ENCODE peak calls at places on chromosomes 2 and 18, in seven cellular contexts. One of them, this sample, is unnamed.

GRCh38 chr2:176768185-176768584 is 444.4 kb upstream of the HNRNPA3 start:
- DNase-seq in NB4: no peak
- DNase-seq in fibroblast of the conjunctiva: no peak
- DNase-seq in WTC11: no peak
- DNase-seq in left ventricle myocardium inferior: no peak
- DNase-seq in retina: no peak
- DNase-seq in T-cell: no peak
- DNase-seq in this sample: no peak

GRCh38 chr2:3257166-3257565 is 120.5 kb downstream of the EIPR1 start:
- DNase-seq in NB4: no peak
- DNase-seq in fibroblast of the conjunctiva: no peak
- DNase-seq in WTC11: peak
- DNase-seq in left ventricle myocardium inferior: no peak
- DNase-seq in T-cell: no peak
- DNase-seq in retina: peak
- DNase-seq in this sample: no peak

GRCh38 chr2:127893033-127893432 is 7.3 kb upstream of the AMMECR1L start:
- DNase-seq in fibroblast of the conjunctiva: no peak
- DNase-seq in NB4: no peak
- DNase-seq in T-cell: no peak
- DNase-seq in left ventricle myocardium inferior: peak
- DNase-seq in retina: no peak
- DNase-seq in WTC11: no peak
- DNase-seq in this sample: no peak

GRCh38 chr18:79876497-79876896 is 75.0 kb downstream of the SLC66A2 start:
- DNase-seq in T-cell: no peak
- DNase-seq in NB4: no peak
- DNase-seq in WTC11: no peak
- DNase-seq in fibroblast of the conjunctiva: no peak
- DNase-seq in left ventricle myocardium inferior: no peak
- DNase-seq in retina: peak
- DNase-seq in this sample: peak

GRCh38 chr2:52135235-52135634 is 1103.3 kb upstream of the NRXN1 start:
- DNase-seq in T-cell: no peak
- DNase-seq in retina: no peak
- DNase-seq in WTC11: no peak
- DNase-seq in NB4: peak
- DNase-seq in fibroblast of the conjunctiva: no peak
- DNase-seq in left ventricle myocardium inferior: no peak
- DNase-seq in this sample: no peak

GRCh38 chr18:12861637-12862036 is 22.4 kb downstream of the PTPN2 start:
- DNase-seq in fibroblast of the conjunctiva: no peak
- DNase-seq in WTC11: no peak
- DNase-seq in left ventricle myocardium inferior: no peak
- DNase-seq in T-cell: no peak
- DNase-seq in NB4: no peak
- DNase-seq in retina: no peak
- DNase-seq in this sample: no peak

GRCh38 chr2:201642579-201643215 is 606 bp downstream of the TMEM237 start:
- DNase-seq in WTC11: peak
- DNase-seq in T-cell: peak
- DNase-seq in fibroblast of the conjunctiva: peak
- DNase-seq in left ventricle myocardium inferior: peak
- DNase-seq in retina: peak
- DNase-seq in NB4: peak
- DNase-seq in this sample: peak

GRCh38 chr2:127906206-127906926 is 20.6 kb upstream of the AMMECR1L start:
- DNase-seq in NB4: no peak
- DNase-seq in left ventricle myocardium inferior: no peak
- DNase-seq in T-cell: no peak
- DNase-seq in fibroblast of the conjunctiva: no peak
- DNase-seq in retina: no peak
- DNase-seq in WTC11: peak
- DNase-seq in this sample: no peak

GRCh38 chr2:142112648-142113278 is 18.1 kb downstream of the LRP1B start:
- DNase-seq in fibroblast of the conjunctiva: peak
- DNase-seq in T-cell: no peak
- DNase-seq in left ventricle myocardium inferior: no peak
- DNase-seq in NB4: peak
- DNase-seq in WTC11: no peak
- DNase-seq in retina: no peak
- DNase-seq in this sample: no peak

GRCh38 chr2:201432551-201433388 is 18.5 kb downstream of the TRAK2 start:
- DNase-seq in retina: no peak
- DNase-seq in WTC11: no peak
- DNase-seq in NB4: peak
- DNase-seq in left ventricle myocardium inferior: no peak
- DNase-seq in T-cell: no peak
- DNase-seq in fibroblast of the conjunctiva: peak
- DNase-seq in this sample: no peak

GRCh38 chr2:17879137-17879912 is 858 bp downstream of the KCNS3 start:
- DNase-seq in T-cell: no peak
- DNase-seq in left ventricle myocardium inferior: peak
- DNase-seq in NB4: no peak
- DNase-seq in WTC11: peak
- DNase-seq in retina: peak
- DNase-seq in fibroblast of the conjunctiva: peak
- DNase-seq in this sample: peak

GRCh38 chr2:113150258-113150601 is 22.8 kb downstream of the IL1RN start:
- DNase-seq in NB4: no peak
- DNase-seq in fibroblast of the conjunctiva: no peak
- DNase-seq in left ventricle myocardium inferior: no peak
- DNase-seq in WTC11: no peak
- DNase-seq in T-cell: no peak
- DNase-seq in retina: no peak
- DNase-seq in this sample: no peak

GRCh38 chr2:31694444-31694843 is 113.7 kb upstream of the SRD5A2 start:
- DNase-seq in retina: no peak
- DNase-seq in T-cell: no peak
- DNase-seq in fibroblast of the conjunctiva: no peak
- DNase-seq in left ventricle myocardium inferior: no peak
- DNase-seq in WTC11: no peak
- DNase-seq in NB4: peak
- DNase-seq in this sample: no peak